ENCODE peak calls at places on chromosomes 6 and 20, in eight cellular contexts. H, T, C, N, Z, F, V and B are unnamed samples.

GRCh38 chr6:160469153-160469552 is 121.0 kb downstream of the SLC22A3 start:
- DNase-seq in H (no peak), T (no peak), C (peak), N (no peak), Z (no peak), F (no peak), V (no peak), B (no peak)

GRCh38 chr6:26329763-26330511 is 35.1 kb upstream of the BTN3A2 start:
- DNase-seq in H (peak), T (no peak), C (no peak), N (peak), Z (no peak), F (no peak), V (no peak), B (no peak)

GRCh38 chr6:150685860-150686259 is 86.2 kb downstream of the PLEKHG1 start:
- DNase-seq in H (peak), T (no peak), C (no peak), N (peak), Z (no peak), F (no peak), V (peak), B (no peak)

GRCh38 chr20:49483018-49483705 is 694 bp upstream of the KCNB1 start:
- DNase-seq in H (no peak), T (no peak), C (no peak), N (no peak), Z (no peak), F (no peak), V (no peak), B (no peak)

GRCh38 chr6:149221774-149222070 is 95.8 kb upstream of the TAB2 start:
- DNase-seq in H (no peak), T (no peak), C (no peak), N (no peak), Z (no peak), F (no peak), V (no peak), B (no peak)

GRCh38 chr6:88785478-88785877 is 177.9 kb downstream of the RNGTT start:
- DNase-seq in H (no peak), T (no peak), C (no peak), N (no peak), Z (no peak), F (no peak), V (no peak), B (no peak)

GRCh38 chr20:51985013-51985415 is 182.7 kb upstream of the SALL4 start:
- DNase-seq in H (no peak), T (peak), C (no peak), N (no peak), Z (no peak), F (peak), V (no peak), B (no peak)

GRCh38 chr6:11613858-11614257 is 76.3 kb downstream of the TMEM170B start:
- DNase-seq in H (no peak), T (peak), C (no peak), N (no peak), Z (no peak), F (no peak), V (no peak), B (no peak)

GRCh38 chr20:41411458-41411857 is 44.8 kb upstream of the EMILIN3 start:
- DNase-seq in H (no peak), T (peak), C (no peak), N (no peak), Z (no peak), F (no peak), V (no peak), B (no peak)

GRCh38 chr6:3484946-3485345 is 28.1 kb upstream of the SLC22A23 start:
- DNase-seq in H (no peak), T (no peak), C (no peak), N (peak), Z (no peak), F (no peak), V (no peak), B (no peak)

GRCh38 chr6:159094444-159095252 is 49.9 kb upstream of the TAGAP start:
- DNase-seq in H (peak), T (no peak), C (peak), N (no peak), Z (no peak), F (no peak), V (peak), B (no peak)

GRCh38 chr6:152094992-152095592 is 287.6 kb downstream of the ESR1 start:
- DNase-seq in H (no peak), T (peak), C (peak), N (no peak), Z (no peak), F (peak), V (no peak), B (peak)

GRCh38 chr20:48880936-48881657 is 40.4 kb upstream of the ARFGEF2 start:
- DNase-seq in H (no peak), T (no peak), C (no peak), N (no peak), Z (no peak), F (no peak), V (no peak), B (no peak)

GRCh38 chr20:60056345-60057122 is 98.3 kb downstream of the CDH26 start:
- DNase-seq in H (no peak), T (no peak), C (no peak), N (no peak), Z (no peak), F (no peak), V (no peak), B (no peak)

GRCh38 chr6:6752129-6752528 is 163.6 kb downstream of the LY86 start:
- DNase-seq in H (no peak), T (peak), C (no peak), N (no peak), Z (no peak), F (no peak), V (no peak), B (no peak)

GRCh38 chr6:89887452-89888137 is 6.7 kb upstream of the GJA10 start:
- DNase-seq in H (no peak), T (no peak), C (no peak), N (no peak), Z (no peak), F (no peak), V (no peak), B (no peak)

GRCh38 chr6:159935633-159936032 is 33.2 kb upstream of the IGF2R start:
- DNase-seq in H (no peak), T (no peak), C (no peak), N (no peak), Z (no peak), F (no peak), V (no peak), B (no peak)

GRCh38 chr6:104887350-104887749 is 27.6 kb upstream of the HACE1 start:
- DNase-seq in H (no peak), T (no peak), C (no peak), N (no peak), Z (no peak), F (peak), V (no peak), B (no peak)

GRCh38 chr20:33701629-33702450 is 15.7 kb upstream of the E2F1 start:
- DNase-seq in H (no peak), T (no peak), C (no peak), N (no peak), Z (no peak), F (no peak), V (no peak), B (no peak)

GRCh38 chr6:21935561-21936028 is 342.0 kb downstream of the SOX4 start:
- DNase-seq in H (no peak), T (peak), C (no peak), N (peak), Z (no peak), F (peak), V (no peak), B (no peak)

GRCh38 chr6:110298916-110299315 is 59.2 kb downstream of the METTL24 start:
- DNase-seq in H (no peak), T (no peak), C (no peak), N (no peak), Z (no peak), F (no peak), V (no peak), B (no peak)

GRCh38 chr6:141288947-141289346 is 843.8 kb upstream of the GJE1 start:
- DNase-seq in H (no peak), T (no peak), C (no peak), N (no peak), Z (no peak), F (no peak), V (no peak), B (no peak)

GRCh38 chr6:106562001-106562400 is 67.3 kb downstream of the RTN4IP1 start:
- DNase-seq in H (no peak), T (no peak), C (no peak), N (no peak), Z (no peak), F (no peak), V (no peak), B (no peak)

GRCh38 chr20:63738687-63739128 is 868 bp upstream of the SLC2A4RG start:
- DNase-seq in H (no peak), T (no peak), C (no peak), N (peak), Z (no peak), F (no peak), V (no peak), B (peak)

GRCh38 chr6:105057160-105057559 is 100.3 kb downstream of the LIN28B start:
- DNase-seq in H (no peak), T (no peak), C (no peak), N (no peak), Z (no peak), F (no peak), V (no peak), B (no peak)

GRCh38 chr6:114052141-114052540 is 81.2 kb upstream of the HDAC2 start:
- DNase-seq in H (no peak), T (no peak), C (no peak), N (no peak), Z (no peak), F (no peak), V (no peak), B (no peak)

GRCh38 chr6:72579865-72580264 is 42.0 kb upstream of the KCNQ5 start:
- DNase-seq in H (no peak), T (no peak), C (no peak), N (no peak), Z (no peak), F (no peak), V (no peak), B (no peak)

GRCh38 chr6:68343901-68344300 is 291.2 kb upstream of the ADGRB3 start:
- DNase-seq in H (no peak), T (no peak), C (no peak), N (no peak), Z (no peak), F (peak), V (no peak), B (no peak)

GRCh38 chr6:20028143-20028542 is 184.1 kb downstream of the MBOAT1 start:
- DNase-seq in H (no peak), T (no peak), C (no peak), N (no peak), Z (no peak), F (no peak), V (no peak), B (no peak)

GRCh38 chr6:107957165-107957908 is 671 bp downstream of the SEC63 start:
- DNase-seq in H (peak), T (no peak), C (no peak), N (peak), Z (peak), F (peak), V (peak), B (peak)

GRCh38 chr20:35776513-35777101 is 4.8 kb downstream of the PHF20 start:
- DNase-seq in H (no peak), T (no peak), C (no peak), N (peak), Z (no peak), F (no peak), V (no peak), B (peak)

GRCh38 chr6:151148111-151148510 is 91.7 kb upstream of the AKAP12 start:
- DNase-seq in H (no peak), T (no peak), C (no peak), N (no peak), Z (no peak), F (no peak), V (no peak), B (no peak)

GRCh38 chr6:127518710-127519468 is at the start of gene MTCL3:
- DNase-seq in H (peak), T (no peak), C (no peak), N (peak), Z (no peak), F (no peak), V (no peak), B (no peak)

GRCh38 chr6:158910484-158911075 is 89.4 kb downstream of the RSPH3 start:
- DNase-seq in H (no peak), T (no peak), C (no peak), N (no peak), Z (no peak), F (no peak), V (peak), B (no peak)

GRCh38 chr6:3259491-3259958 is 778 bp downstream of the PSMG4 start:
- DNase-seq in H (no peak), T (no peak), C (no peak), N (no peak), Z (no peak), F (peak), V (peak), B (peak)

GRCh38 chr6:1613631-1614447 is 4.1 kb downstream of the FOXC1 start:
- DNase-seq in H (no peak), T (no peak), C (no peak), N (no peak), Z (no peak), F (peak), V (no peak), B (no peak)